ENCODE peak calls at places on chromosomes 13 and 19, in nine cellular contexts. One of them, this sample, is unnamed.

GRCh38 chr13:110923777-110924638 is 9.1 kb upstream of the ANKRD10 start:
- DNase-seq in left ventricle myocardium inferior: no peak
- DNase-seq in psoas muscle: no peak
- DNase-seq in body of pancreas: no peak
- DNase-seq in adrenal gland: no peak
- DNase-seq in heart right ventricle: no peak
- DNase-seq in gastrocnemius medialis: peak
- DNase-seq in thoracic aorta: no peak
- DNase-seq in foreskin keratinocyte: no peak
- DNase-seq in this sample: no peak

GRCh38 chr19:33384983-33385382 is 11.5 kb downstream of the CEBPG start:
- DNase-seq in left ventricle myocardium inferior: no peak
- DNase-seq in psoas muscle: no peak
- DNase-seq in body of pancreas: no peak
- DNase-seq in adrenal gland: no peak
- DNase-seq in heart right ventricle: no peak
- DNase-seq in gastrocnemius medialis: no peak
- DNase-seq in thoracic aorta: no peak
- DNase-seq in foreskin keratinocyte: no peak
- DNase-seq in this sample: no peak

GRCh38 chr19:52993342-52994178 is 20.2 kb upstream of the ERVV-1 start:
- DNase-seq in left ventricle myocardium inferior: peak
- DNase-seq in psoas muscle: peak
- DNase-seq in body of pancreas: peak
- DNase-seq in adrenal gland: peak
- DNase-seq in heart right ventricle: peak
- DNase-seq in gastrocnemius medialis: peak
- DNase-seq in thoracic aorta: peak
- DNase-seq in foreskin keratinocyte: peak
- DNase-seq in this sample: peak

GRCh38 chr13:50161052-50161451 is 145.8 kb downstream of the KCNRG start:
- DNase-seq in left ventricle myocardium inferior: no peak
- DNase-seq in psoas muscle: no peak
- DNase-seq in body of pancreas: peak
- DNase-seq in adrenal gland: peak
- DNase-seq in heart right ventricle: no peak
- DNase-seq in gastrocnemius medialis: no peak
- DNase-seq in thoracic aorta: no peak
- DNase-seq in foreskin keratinocyte: peak
- DNase-seq in this sample: no peak

GRCh38 chr13:44098559-44098958 is 218.9 kb downstream of the LACC1 start:
- DNase-seq in left ventricle myocardium inferior: no peak
- DNase-seq in psoas muscle: no peak
- DNase-seq in body of pancreas: no peak
- DNase-seq in adrenal gland: no peak
- DNase-seq in heart right ventricle: no peak
- DNase-seq in gastrocnemius medialis: no peak
- DNase-seq in thoracic aorta: no peak
- DNase-seq in foreskin keratinocyte: no peak
- DNase-seq in this sample: no peak

GRCh38 chr19:16943942-16944625 is 55.3 kb downstream of the F2RL3 start:
- DNase-seq in left ventricle myocardium inferior: no peak
- DNase-seq in psoas muscle: no peak
- DNase-seq in body of pancreas: no peak
- DNase-seq in adrenal gland: no peak
- DNase-seq in heart right ventricle: no peak
- DNase-seq in gastrocnemius medialis: no peak
- DNase-seq in thoracic aorta: no peak
- DNase-seq in foreskin keratinocyte: no peak
- DNase-seq in this sample: no peak

GRCh38 chr19:15463865-15464371 is 426 bp downstream of the RASAL3 start:
- DNase-seq in left ventricle myocardium inferior: no peak
- DNase-seq in psoas muscle: peak
- DNase-seq in body of pancreas: no peak
- DNase-seq in adrenal gland: no peak
- DNase-seq in heart right ventricle: no peak
- DNase-seq in gastrocnemius medialis: no peak
- DNase-seq in thoracic aorta: no peak
- DNase-seq in foreskin keratinocyte: no peak
- DNase-seq in this sample: peak

GRCh38 chr19:33278023-33278402 is 24.3 kb downstream of the CEBPA start:
- DNase-seq in left ventricle myocardium inferior: no peak
- DNase-seq in psoas muscle: peak
- DNase-seq in body of pancreas: no peak
- DNase-seq in adrenal gland: no peak
- DNase-seq in heart right ventricle: no peak
- DNase-seq in gastrocnemius medialis: no peak
- DNase-seq in thoracic aorta: no peak
- DNase-seq in foreskin keratinocyte: no peak
- DNase-seq in this sample: no peak

GRCh38 chr19:43425567-43426392 is 11.1 kb downstream of the TEX101 start:
- DNase-seq in left ventricle myocardium inferior: no peak
- DNase-seq in psoas muscle: no peak
- DNase-seq in body of pancreas: peak
- DNase-seq in adrenal gland: peak
- DNase-seq in heart right ventricle: no peak
- DNase-seq in gastrocnemius medialis: no peak
- DNase-seq in thoracic aorta: no peak
- DNase-seq in foreskin keratinocyte: no peak
- DNase-seq in this sample: no peak

GRCh38 chr13:20684041-20684440 is 19.5 kb upstream of the IL17D start:
- DNase-seq in left ventricle myocardium inferior: no peak
- DNase-seq in psoas muscle: no peak
- DNase-seq in body of pancreas: no peak
- DNase-seq in adrenal gland: no peak
- DNase-seq in heart right ventricle: no peak
- DNase-seq in gastrocnemius medialis: no peak
- DNase-seq in thoracic aorta: no peak
- DNase-seq in foreskin keratinocyte: no peak
- DNase-seq in this sample: no peak

GRCh38 chr19:32388393-32388724 is 17.2 kb upstream of the DPY19L3 start:
- DNase-seq in left ventricle myocardium inferior: no peak
- DNase-seq in psoas muscle: no peak
- DNase-seq in body of pancreas: no peak
- DNase-seq in adrenal gland: no peak
- DNase-seq in heart right ventricle: no peak
- DNase-seq in gastrocnemius medialis: no peak
- DNase-seq in thoracic aorta: no peak
- DNase-seq in foreskin keratinocyte: no peak
- DNase-seq in this sample: no peak

GRCh38 chr13:110341445-110342247 is 34.6 kb downstream of the COL4A2 start:
- DNase-seq in left ventricle myocardium inferior: no peak
- DNase-seq in psoas muscle: no peak
- DNase-seq in body of pancreas: no peak
- DNase-seq in adrenal gland: peak
- DNase-seq in heart right ventricle: peak
- DNase-seq in gastrocnemius medialis: no peak
- DNase-seq in thoracic aorta: no peak
- DNase-seq in foreskin keratinocyte: no peak
- DNase-seq in this sample: no peak

GRCh38 chr13:88068316-88068715 is 397.1 kb downstream of the SLITRK5 start:
- DNase-seq in left ventricle myocardium inferior: no peak
- DNase-seq in psoas muscle: no peak
- DNase-seq in body of pancreas: no peak
- DNase-seq in adrenal gland: no peak
- DNase-seq in heart right ventricle: no peak
- DNase-seq in gastrocnemius medialis: no peak
- DNase-seq in thoracic aorta: no peak
- DNase-seq in foreskin keratinocyte: no peak
- DNase-seq in this sample: no peak

GRCh38 chr19:3073159-3073563 is 10.9 kb upstream of the TLE5 start:
- DNase-seq in left ventricle myocardium inferior: no peak
- DNase-seq in psoas muscle: peak
- DNase-seq in body of pancreas: peak
- DNase-seq in adrenal gland: no peak
- DNase-seq in heart right ventricle: no peak
- DNase-seq in gastrocnemius medialis: peak
- DNase-seq in thoracic aorta: no peak
- DNase-seq in foreskin keratinocyte: no peak
- DNase-seq in this sample: no peak

GRCh38 chr13:101520672-101521071 is 68.2 kb downstream of the ITGBL1 start:
- DNase-seq in left ventricle myocardium inferior: no peak
- DNase-seq in psoas muscle: no peak
- DNase-seq in body of pancreas: no peak
- DNase-seq in adrenal gland: no peak
- DNase-seq in heart right ventricle: no peak
- DNase-seq in gastrocnemius medialis: no peak
- DNase-seq in thoracic aorta: no peak
- DNase-seq in foreskin keratinocyte: peak
- DNase-seq in this sample: no peak

GRCh38 chr19:2926341-2927031 is 18.3 kb downstream of the ZNF77 start:
- DNase-seq in left ventricle myocardium inferior: no peak
- DNase-seq in psoas muscle: no peak
- DNase-seq in body of pancreas: no peak
- DNase-seq in adrenal gland: no peak
- DNase-seq in heart right ventricle: no peak
- DNase-seq in gastrocnemius medialis: no peak
- DNase-seq in thoracic aorta: no peak
- DNase-seq in foreskin keratinocyte: no peak
- DNase-seq in this sample: no peak

GRCh38 chr13:45231722-45232121 is 30.9 kb upstream of the KCTD4 start:
- DNase-seq in left ventricle myocardium inferior: no peak
- DNase-seq in psoas muscle: no peak
- DNase-seq in body of pancreas: no peak
- DNase-seq in adrenal gland: no peak
- DNase-seq in heart right ventricle: no peak
- DNase-seq in gastrocnemius medialis: no peak
- DNase-seq in thoracic aorta: no peak
- DNase-seq in foreskin keratinocyte: no peak
- DNase-seq in this sample: no peak

GRCh38 chr13:60329221-60329983 is 67.6 kb upstream of the TDRD3 start:
- DNase-seq in left ventricle myocardium inferior: no peak
- DNase-seq in psoas muscle: no peak
- DNase-seq in body of pancreas: peak
- DNase-seq in adrenal gland: peak
- DNase-seq in heart right ventricle: no peak
- DNase-seq in gastrocnemius medialis: no peak
- DNase-seq in thoracic aorta: no peak
- DNase-seq in foreskin keratinocyte: peak
- DNase-seq in this sample: peak
- TF ChIP-seq CTCF in left ventricle myocardium inferior: peak
- TF ChIP-seq CTCF in psoas muscle: no peak
- TF ChIP-seq CTCF in body of pancreas: peak
- TF ChIP-seq CTCF in adrenal gland: no peak
- TF ChIP-seq CTCF in heart right ventricle: peak
- TF ChIP-seq CTCF in gastrocnemius medialis: no peak
- TF ChIP-seq CTCF in thoracic aorta: no peak
- TF ChIP-seq CTCF in foreskin keratinocyte: peak
- TF ChIP-seq CTCF in this sample: no peak

GRCh38 chr19:12833747-12834417 is 497 bp downstream of the RTBDN start:
- DNase-seq in left ventricle myocardium inferior: no peak
- DNase-seq in psoas muscle: no peak
- DNase-seq in body of pancreas: peak
- DNase-seq in adrenal gland: peak
- DNase-seq in heart right ventricle: no peak
- DNase-seq in gastrocnemius medialis: no peak
- DNase-seq in thoracic aorta: no peak
- DNase-seq in foreskin keratinocyte: no peak
- DNase-seq in this sample: no peak
- H3K27ac ChIP-seq in left ventricle myocardium inferior: no peak
- H3K27ac ChIP-seq in psoas muscle: no peak
- H3K27ac ChIP-seq in body of pancreas: no peak
- H3K27ac ChIP-seq in adrenal gland: no peak
- H3K27ac ChIP-seq in heart right ventricle: no peak
- H3K27ac ChIP-seq in gastrocnemius medialis: no peak
- H3K27ac ChIP-seq in thoracic aorta: peak
- H3K27ac ChIP-seq in foreskin keratinocyte: no peak
- H3K27ac ChIP-seq in this sample: no peak

DNA sequence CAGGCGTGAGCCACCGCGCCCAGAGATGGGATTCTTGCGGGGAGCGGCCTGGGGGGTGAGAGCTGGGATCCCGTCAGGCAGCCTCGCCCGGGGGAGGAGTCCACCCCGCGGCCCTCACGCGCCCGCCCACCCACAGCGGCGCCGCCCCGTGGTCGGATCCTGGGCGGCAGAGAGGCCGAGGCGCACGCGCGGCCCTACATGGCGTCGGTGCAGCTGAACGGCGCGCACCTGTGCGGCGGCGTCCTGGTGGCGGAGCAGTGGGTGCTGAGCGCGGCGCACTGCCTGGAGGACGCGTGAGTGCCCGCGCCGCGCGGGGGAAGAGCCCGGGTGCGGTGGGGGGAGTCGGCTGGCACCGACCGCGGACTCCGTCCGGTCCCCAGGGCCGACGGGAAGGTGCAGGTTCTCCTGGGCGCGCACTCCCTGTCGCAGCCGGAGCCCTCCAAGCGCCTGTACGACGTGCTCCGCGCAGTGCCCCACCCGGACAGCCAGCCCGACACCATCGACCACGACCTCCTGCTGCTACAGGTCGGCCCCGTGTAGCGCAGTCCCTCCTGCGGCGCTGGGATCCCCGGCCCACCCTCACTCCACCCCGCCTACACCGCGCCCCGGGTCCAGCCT is 1.1 kb downstream of the CFD start:
- DNase-seq in left ventricle myocardium inferior: peak
- DNase-seq in psoas muscle: peak
- DNase-seq in body of pancreas: peak
- DNase-seq in adrenal gland: peak
- DNase-seq in heart right ventricle: no peak
- DNase-seq in gastrocnemius medialis: no peak
- DNase-seq in thoracic aorta: no peak
- DNase-seq in foreskin keratinocyte: no peak
- DNase-seq in this sample: peak
- TF ChIP-seq CTCF in left ventricle myocardium inferior: peak
- TF ChIP-seq CTCF in psoas muscle: no peak
- TF ChIP-seq CTCF in body of pancreas: peak
- TF ChIP-seq CTCF in adrenal gland: no peak
- TF ChIP-seq CTCF in heart right ventricle: peak
- TF ChIP-seq CTCF in gastrocnemius medialis: no peak
- TF ChIP-seq CTCF in thoracic aorta: no peak
- TF ChIP-seq CTCF in foreskin keratinocyte: peak
- TF ChIP-seq CTCF in this sample: no peak

GRCh38 chr13:113744197-113745000 is 14.6 kb upstream of the TMEM255B start:
- DNase-seq in left ventricle myocardium inferior: no peak
- DNase-seq in psoas muscle: no peak
- DNase-seq in body of pancreas: no peak
- DNase-seq in adrenal gland: no peak
- DNase-seq in heart right ventricle: no peak
- DNase-seq in gastrocnemius medialis: no peak
- DNase-seq in thoracic aorta: no peak
- DNase-seq in foreskin keratinocyte: no peak
- DNase-seq in this sample: no peak

GRCh38 chr13:113742000-113742441 is 17.0 kb upstream of the TMEM255B start:
- DNase-seq in left ventricle myocardium inferior: no peak
- DNase-seq in psoas muscle: no peak
- DNase-seq in body of pancreas: peak
- DNase-seq in adrenal gland: peak
- DNase-seq in heart right ventricle: no peak
- DNase-seq in gastrocnemius medialis: no peak
- DNase-seq in thoracic aorta: no peak
- DNase-seq in foreskin keratinocyte: no peak
- DNase-seq in this sample: no peak

GRCh38 chr13:113741101-113741731 is 17.8 kb upstream of the TMEM255B start:
- DNase-seq in left ventricle myocardium inferior: no peak
- DNase-seq in psoas muscle: no peak
- DNase-seq in body of pancreas: peak
- DNase-seq in adrenal gland: no peak
- DNase-seq in heart right ventricle: no peak
- DNase-seq in gastrocnemius medialis: no peak
- DNase-seq in thoracic aorta: no peak
- DNase-seq in foreskin keratinocyte: no peak
- DNase-seq in this sample: no peak

GRCh38 chr13:113743366-113744195 is 15.4 kb upstream of the TMEM255B start:
- DNase-seq in left ventricle myocardium inferior: no peak
- DNase-seq in psoas muscle: no peak
- DNase-seq in body of pancreas: no peak
- DNase-seq in adrenal gland: no peak
- DNase-seq in heart right ventricle: no peak
- DNase-seq in gastrocnemius medialis: no peak
- DNase-seq in thoracic aorta: no peak
- DNase-seq in foreskin keratinocyte: no peak
- DNase-seq in this sample: no peak

GRCh38 chr13:113742445-113743120 is 16.4 kb upstream of the TMEM255B start:
- DNase-seq in left ventricle myocardium inferior: no peak
- DNase-seq in psoas muscle: no peak
- DNase-seq in body of pancreas: no peak
- DNase-seq in adrenal gland: no peak
- DNase-seq in heart right ventricle: no peak
- DNase-seq in gastrocnemius medialis: no peak
- DNase-seq in thoracic aorta: no peak
- DNase-seq in foreskin keratinocyte: no peak
- DNase-seq in this sample: no peak
- H3K27ac ChIP-seq in left ventricle myocardium inferior: no peak
- H3K27ac ChIP-seq in psoas muscle: no peak
- H3K27ac ChIP-seq in body of pancreas: no peak
- H3K27ac ChIP-seq in adrenal gland: no peak
- H3K27ac ChIP-seq in heart right ventricle: no peak
- H3K27ac ChIP-seq in gastrocnemius medialis: no peak
- H3K27ac ChIP-seq in thoracic aorta: no peak
- H3K27ac ChIP-seq in foreskin keratinocyte: no peak
- H3K27ac ChIP-seq in this sample: no peak